ENCODE peak calls at places on chromosome 17, in ten cellular contexts. L, P, X, N, W, F, A, B, D and Q are unnamed samples.

GRCh38 chr17:69335018-69335417 is 8.1 kb upstream of the ABCA5 start:
- DNase-seq in X (no peak), P (no peak), D (peak; percentile 52), W (peak; percentile 4), F (no peak), B (peak; percentile 4), N (no peak), A (no peak), L (peak; percentile 65), Q (no peak)

GRCh38 chr17:622356-622755 is 92.3 kb downstream of the VPS53 start:
- DNase-seq in X (no peak), B (no peak), W (no peak), D (peak; percentile 43), L (peak; percentile 72), A (no peak), P (no peak), F (no peak), N (no peak), Q (no peak)

GRCh38 chr17:81043725-81044427 is 8.9 kb downstream of the BAIAP2 start:
- DNase-seq in L (no peak), W (no peak), A (no peak), X (no peak), B (no peak), F (no peak), D (no peak), N (no peak), P (no peak), Q (no peak)

GRCh38 chr17:8702996-8703395 is 41.6 kb downstream of the CCDC42 start:
- DNase-seq in B (no peak), X (no peak), D (no peak), N (no peak), L (no peak), P (no peak), F (no peak), A (no peak), W (no peak), Q (no peak)

GRCh38 chr17:48564200-48565023 is 13.7 kb downstream of the HOXB4 start:
- DNase-seq in W (no peak), X (no peak), D (no peak), N (no peak), L (no peak), B (no peak), A (no peak), P (no peak), F (no peak), Q (no peak)

GRCh38 chr17:65523853-65524664 is 37.4 kb downstream of the AXIN2 start:
- DNase-seq in N (no peak), X (no peak), P (no peak), F (no peak), D (no peak), B (no peak), A (no peak), L (no peak), W (no peak), Q (no peak)

GRCh38 chr17:66018786-66019185 is 173.1 kb downstream of the CEP112 start:
- DNase-seq in D (no peak), F (no peak), A (no peak), N (no peak), B (no peak), P (no peak), X (no peak), L (no peak), W (no peak), Q (no peak)

GRCh38 chr17:73506470-73507435 is 137.5 kb downstream of the SDK2 start:
- DNase-seq in B (no peak), A (no peak), F (no peak), N (no peak), L (no peak), D (no peak), X (no peak), P (no peak), W (no peak), Q (no peak)

GRCh38 chr17:38656959-38657823 is 17.6 kb downstream of the EPOP start:
- DNase-seq in A (no peak), P (no peak), F (no peak), N (no peak), W (no peak), D (no peak), X (no peak), B (no peak), L (no peak), Q (no peak)

GRCh38 chr17:82647593-82648164 is 565 bp downstream of the WDR45B start:
- DNase-seq in F (no peak), W (no peak), D (no peak), P (peak; percentile 36), N (peak; percentile 28), L (no peak), X (peak; percentile 47), B (peak; percentile 33), A (no peak), Q (no peak)

GRCh38 chr17:73335591-73336503 is 24.0 kb upstream of the CDC42EP4 start:
- DNase-seq in D (no peak), B (no peak), X (no peak), L (no peak), N (no peak), A (no peak), F (no peak), P (no peak), W (no peak), Q (no peak)

GRCh38 chr17:48016112-48016511 is 21.5 kb downstream of the COPZ2 start:
- DNase-seq in D (no peak), L (peak; percentile 17), W (no peak), B (no peak), N (no peak), F (no peak), X (no peak), A (no peak), P (no peak), Q (no peak)

GRCh38 chr17:34300652-34301390 is 15.3 kb downstream of the CCL11 start:
- DNase-seq in F (no peak), D (peak; percentile 80), L (peak; percentile 78), A (peak; percentile 28), P (no peak), X (no peak), W (no peak), B (no peak), N (no peak), Q (no peak)

GRCh38 chr17:81694810-81695209 is 8.4 kb upstream of the MRPL12 start:
- DNase-seq in P (no peak), B (no peak), X (no peak), N (no peak), W (no peak), D (no peak), A (no peak), L (no peak), F (no peak), Q (no peak)

GRCh38 chr17:27810211-27810901 is 10.0 kb upstream of the NOS2 start:
- DNase-seq in B (no peak), D (no peak), L (no peak), X (peak; percentile 76), P (no peak), N (no peak), W (no peak), F (no peak), A (no peak), Q (no peak)

GRCh38 chr17:65023791-65024190 is 32.7 kb downstream of the GNA13 start:
- DNase-seq in N (no peak), W (no peak), B (no peak), F (no peak), L (no peak), A (no peak), D (no peak), P (no peak), X (no peak), Q (no peak)

GRCh38 chr17:58060596-58061191 is 22.5 kb upstream of the DYNLL2 start:
- DNase-seq in W (no peak), A (no peak), P (no peak), X (peak; percentile 7), D (peak; percentile 22), L (peak; percentile 6), F (no peak), N (no peak), B (no peak), Q (no peak)

GRCh38 chr17:61307905-61308886 is 91.4 kb upstream of the TBX2 start:
- DNase-seq in N (no peak), L (peak; percentile 98), D (peak; percentile 100), A (peak; percentile 99), F (no peak), X (no peak), P (no peak), B (no peak), W (no peak), Q (no peak)

GRCh38 chr17:80992077-80992947 is 671 bp downstream of the CHMP6 start:
- DNase-seq in W (no peak), L (no peak), F (no peak), A (no peak), N (no peak), X (no peak), P (no peak), B (no peak), D (no peak), Q (no peak)

GRCh38 chr17:80980397-80981061 is 11.1 kb upstream of the CHMP6 start:
- DNase-seq in N (no peak), P (peak; percentile 54), B (no peak), F (no peak), W (no peak), A (no peak), X (peak; percentile 32), D (peak; percentile 60), L (peak; percentile 53), Q (no peak)

GRCh38 chr17:34275881-34276280 is 5.9 kb downstream of the CCL7 start:
- DNase-seq in P (no peak), B (no peak), F (no peak), N (no peak), X (no peak), W (no peak), D (peak; percentile 99), L (peak; percentile 95), A (peak; percentile 88), Q (no peak)

GRCh38 chr17:694239-694638 is 20.4 kb downstream of the VPS53 start:
- DNase-seq in X (no peak), P (no peak), B (no peak), W (no peak), A (peak; percentile 79), N (no peak), L (peak; percentile 97), D (peak; percentile 96), F (no peak), Q (no peak)

GRCh38 chr17:26818736-26819135 is 475.2 kb upstream of the WSB1 start:
- DNase-seq in F (no peak), P (no peak), N (no peak), A (no peak), L (peak; percentile 13), D (peak; percentile 26), X (no peak), W (no peak), B (no peak), Q (no peak)

GRCh38 chr17:78970834-78971763 is 8.6 kb downstream of the LGALS3BP start:
- DNase-seq in B (peak; percentile 63), D (peak; percentile 71), W (peak; percentile 24), P (peak; percentile 77), L (peak; percentile 82), N (peak; percentile 84), X (peak; percentile 89), A (no peak), F (peak; percentile 73), Q (peak; percentile 60)

GRCh38 chr17:63843387-63844292 is 1.2 kb upstream of the SMARCD2 start:
- DNase-seq in D (peak; percentile 86), N (peak; percentile 75), F (no peak), L (peak; percentile 90), P (no peak), W (no peak), B (no peak), A (no peak), X (peak; percentile 53), Q (no peak)

GRCh38 chr17:33469911-33470310 is 176.8 kb upstream of the ASIC2 start:
- DNase-seq in N (no peak), X (no peak), B (no peak), P (no peak), W (no peak), A (peak; percentile 73), F (no peak), D (peak; percentile 91), L (peak; percentile 80), Q (no peak)

GRCh38 chr17:1882836-1883235 is 53.0 kb downstream of the RPA1 start:
- DNase-seq in X (peak; percentile 33), A (no peak), L (peak; percentile 59), P (peak; percentile 19), F (no peak), N (no peak), D (peak; percentile 52), W (peak; percentile 5), B (peak; percentile 15), Q (no peak)

GRCh38 chr17:79005063-79005861 is 4.3 kb downstream of the CANT1 start:
- DNase-seq in B (no peak), L (no peak), F (no peak), W (peak; percentile 21), N (no peak), D (no peak), X (peak; percentile 43), A (no peak), P (no peak), Q (no peak)